ENCODE peak calls at places on chromosomes 1 and 21, in five cellular contexts. N is astrocyte of the hippocampus; X is body of pancreas; E is NCI-H1694; F is activated T-cell treated with anti-CD3 and anti-CD28 coated beads, Interleukin-2, amount 50 U/mL, for 72 hours. I is an unnamed sample.

GRCh38 chr1:107750364-107750959 is 214.5 kb downstream of the VAV3 start:
- DNase-seq in N (peak), X (peak), E (peak), F (peak), I (peak)

GRCh38 chr1:228464487-228464983 is 22.6 kb upstream of the RNF187 start:
- DNase-seq in N (peak), X (peak), E (peak), F (peak), I (peak)

GRCh38 chr1:22653741-22654140 is 705 bp downstream of the C1QB start:
- DNase-seq in N (no peak), X (no peak), E (no peak), F (no peak), I (no peak)

GRCh38 chr1:18253093-18253492 is 145.5 kb downstream of the IGSF21 start:
- DNase-seq in N (no peak), X (no peak), E (peak), F (no peak), I (no peak)

GRCh38 chr1:176801553-176802020 is 338.6 kb downstream of the PAPPA2 start:
- DNase-seq in N (no peak), X (no peak), E (peak), F (no peak), I (peak)

GRCh38 chr1:208233546-208233945 is 10.6 kb downstream of the PLXNA2 start:
- DNase-seq in N (peak), X (peak), E (no peak), F (no peak), I (peak)

GRCh38 chr1:151611288-151611790 is 511 bp upstream of the SNX27 start:
- DNase-seq in N (peak), X (peak), E (no peak), F (no peak), I (no peak)

GRCh38 chr1:167516404-167517388 is 1.6 kb downstream of the CD247 start:
- DNase-seq in N (no peak), X (no peak), E (no peak), F (peak), I (no peak)

GRCh38 chr1:172239894-172240293 is 180.6 kb upstream of the C1orf105 start:
- DNase-seq in N (no peak), X (no peak), E (no peak), F (no peak), I (peak)

GRCh38 chr1:209491496-209491895 is 92.0 kb upstream of the CAMK1G start:
- DNase-seq in N (no peak), X (no peak), E (no peak), F (no peak), I (no peak)

GRCh38 chr1:2353215-2353906 is 38.0 kb downstream of the MORN1 start:
- DNase-seq in N (no peak), X (no peak), E (no peak), F (no peak), I (no peak)

GRCh38 chr1:17596651-17597509 is 57.4 kb downstream of the ARHGEF10L start:
- DNase-seq in N (no peak), X (no peak), E (no peak), F (no peak), I (no peak)

GRCh38 chr1:17680335-17680734 is 74.8 kb upstream of the ACTL8 start:
- DNase-seq in N (no peak), X (no peak), E (no peak), F (no peak), I (no peak)

GRCh38 chr21:39503138-39503762 is 51.5 kb downstream of the SH3BGR start:
- DNase-seq in N (no peak), X (no peak), E (no peak), F (no peak), I (no peak)

GRCh38 chr1:200877839-200878551 is 5.2 kb downstream of the GPR25 start:
- DNase-seq in N (no peak), X (no peak), E (no peak), F (peak), I (no peak)

GRCh38 chr1:218705911-218706893 is 361.1 kb downstream of the TGFB2 start:
- DNase-seq in N (peak), X (no peak), E (no peak), F (no peak), I (no peak)

GRCh38 chr1:192814805-192815204 is 6.0 kb downstream of the RGS2 start:
- DNase-seq in N (no peak), X (no peak), E (no peak), F (no peak), I (no peak)

GRCh38 chr1:17948594-17948993 is 159.0 kb upstream of the IGSF21 start:
- DNase-seq in N (no peak), X (no peak), E (peak), F (no peak), I (no peak)

GRCh38 chr1:192977089-192977706 is 82.0 kb downstream of the UCHL5 start:
- DNase-seq in N (no peak), X (no peak), E (no peak), F (no peak), I (no peak)

GRCh38 chr1:209787551-209787950 is 3.2 kb upstream of the C1orf74 start:
- DNase-seq in N (no peak), X (peak), E (no peak), F (no peak), I (no peak)

GRCh38 chr1:15100369-15101111 is 53.0 kb upstream of the TMEM51 start:
- DNase-seq in N (peak), X (peak), E (peak), F (peak), I (peak)

GRCh38 chr1:236948381-236948780 is 55.9 kb downstream of the MT1HL1 start:
- DNase-seq in N (no peak), X (no peak), E (no peak), F (no peak), I (peak)

GRCh38 chr1:12811409-12811784 is 19.8 kb downstream of the PRAMEF11 start:
- DNase-seq in N (no peak), X (no peak), E (no peak), F (no peak), I (no peak)

GRCh38 chr1:30697571-30697970 is 25.8 kb downstream of the MATN1 start:
- DNase-seq in N (no peak), X (no peak), E (no peak), F (no peak), I (no peak)

GRCh38 chr1:20410555-20410954 is 75.5 kb downstream of the CAMK2N1 start:
- DNase-seq in N (no peak), X (no peak), E (no peak), F (no peak), I (peak)

I was measured in G401.